ENCODE peak calls at places on chromosomes 11 and 22, in four cellular contexts. U is A549, H is GM12878, O is HepG2. J is an unnamed sample.

GRCh38 chr11:2791139-2791520 is 91.3 kb upstream of the KCNQ1OT1 start:
- DNase-seq in U (no peak), H (no peak), O (no peak), J (no peak)

GRCh38 chr11:84345597-84345996 is 1059.4 kb upstream of the CCDC90B start:
- DNase-seq in U (no peak), H (no peak), O (no peak), J (no peak)

GRCh38 chr11:75849917-75850316 is 34.9 kb downstream of the UVRAG start:
- DNase-seq in U (no peak), H (no peak), O (no peak), J (no peak)

GRCh38 chr11:96311120-96311568 is 31.9 kb downstream of the MAML2 start:
- DNase-seq in U (no peak), H (no peak), O (no peak), J (no peak)

GRCh38 chr11:33531743-33532181 is 168.9 kb downstream of the C11orf91 start:
- DNase-seq in U (no peak), H (no peak), O (no peak), J (no peak)

GRCh38 chr11:81246937-81247336 is 1486.7 kb downstream of the FAM181B start:
- DNase-seq in U (no peak), H (no peak), O (peak), J (no peak)

GRCh38 chr11:127485541-127485940 is 485.0 kb upstream of the KIRREL3 start:
- DNase-seq in U (no peak), H (no peak), O (no peak), J (no peak)

GRCh38 chr11:114060402-114061052 is 1.0 kb downstream of the ZBTB16 start:
- DNase-seq in U (no peak), H (no peak), O (no peak), J (peak)

GRCh38 chr11:7490054-7490453 is 4.7 kb downstream of the OLFML1 start:
- DNase-seq in U (no peak), H (no peak), O (no peak), J (no peak)

GRCh38 chr22:24875862-24876506 is 70.0 kb downstream of the SGSM1 start:
- DNase-seq in U (no peak), H (no peak), O (no peak), J (peak)

GRCh38 chr11:61832758-61833157 is 4.7 kb downstream of the FADS2 start:
- DNase-seq in U (no peak), H (no peak), O (no peak), J (no peak)

GRCh38 chr11:64181506-64182411 is 4.2 kb upstream of the STIP1 start:
- DNase-seq in U (peak), H (no peak), O (peak), J (peak)
- TF ChIP-seq BHLHE40 in U (no peak), H (peak), O (peak), J (no peak)

GRCh38 chr11:119101367-119101758 is 290 bp downstream of the DPAGT1 start:
- DNase-seq in U (no peak), H (no peak), O (peak), J (no peak)
- TF ChIP-seq BHLHE40 in U (no peak), H (no peak), O (no peak), J (no peak)

GRCh38 chr11:1701041-1701807 is 4.2 kb downstream of the KRTAP5-6 start:
- DNase-seq in U (no peak), H (no peak), O (no peak), J (no peak)
- TF ChIP-seq BHLHE40 in U (no peak), H (no peak), O (no peak), J (no peak)

GRCh38 chr11:25052844-25053243 is 556.0 kb downstream of the LUZP2 start:
- DNase-seq in U (no peak), H (no peak), O (no peak), J (no peak)
- TF ChIP-seq BHLHE40 in U (no peak), H (no peak), O (no peak), J (no peak)

GRCh38 chr11:10139081-10139480 is 154.9 kb downstream of the SBF2 start:
- DNase-seq in U (no peak), H (no peak), O (no peak), J (no peak)
- TF ChIP-seq BHLHE40 in U (no peak), H (no peak), O (no peak), J (no peak)

GRCh38 chr22:30695351-30695762 is 683 bp downstream of the OSBP2 start:
- DNase-seq in U (no peak), H (no peak), O (no peak), J (no peak)

GRCh38 chr22:30694171-30694637 is 470 bp upstream of the OSBP2 start:
- DNase-seq in U (peak), H (no peak), O (no peak), J (peak)

GRCh38 chr22:30697975-30698374 is 3.3 kb downstream of the OSBP2 start:
- DNase-seq in U (no peak), H (no peak), O (no peak), J (no peak)

GRCh38 chr22:30695871-30696655 is 1.4 kb downstream of the OSBP2 start:
- DNase-seq in U (no peak), H (no peak), O (no peak), J (no peak)

GRCh38 chr22:30694638-30695350 is at the start of gene OSBP2:
- DNase-seq in U (no peak), H (no peak), O (no peak), J (peak)
- TF ChIP-seq BHLHE40 in U (no peak), H (peak), O (no peak), J (no peak)

DNA sequence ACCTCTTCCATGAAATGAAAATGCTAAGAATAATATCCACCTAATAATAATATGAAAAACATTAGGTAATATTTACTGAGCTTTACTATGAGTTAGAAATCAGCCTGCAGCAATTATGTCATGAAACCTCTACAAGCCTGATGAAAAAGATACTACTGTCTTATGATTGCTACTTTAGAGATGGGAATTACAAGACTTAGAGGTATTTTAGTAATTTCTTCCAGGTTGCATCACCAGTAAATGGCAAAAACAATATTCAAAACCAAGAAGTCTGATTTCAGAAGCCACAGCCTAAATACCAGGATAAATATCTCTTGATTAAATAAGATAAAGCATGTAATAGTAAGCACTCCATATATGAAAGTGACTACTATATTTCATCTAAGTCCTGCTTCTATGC is 13.8 kb downstream of the OR5B21 start:
- DNase-seq in U (no peak), H (no peak), O (no peak), J (no peak)
- TF ChIP-seq BHLHE40 in U (no peak), H (no peak), O (no peak), J (no peak)

GRCh38 chr11:87148749-87149148 is 111.0 kb downstream of the TMEM135 start:
- DNase-seq in U (no peak), H (no peak), O (no peak), J (no peak)

DNA sequence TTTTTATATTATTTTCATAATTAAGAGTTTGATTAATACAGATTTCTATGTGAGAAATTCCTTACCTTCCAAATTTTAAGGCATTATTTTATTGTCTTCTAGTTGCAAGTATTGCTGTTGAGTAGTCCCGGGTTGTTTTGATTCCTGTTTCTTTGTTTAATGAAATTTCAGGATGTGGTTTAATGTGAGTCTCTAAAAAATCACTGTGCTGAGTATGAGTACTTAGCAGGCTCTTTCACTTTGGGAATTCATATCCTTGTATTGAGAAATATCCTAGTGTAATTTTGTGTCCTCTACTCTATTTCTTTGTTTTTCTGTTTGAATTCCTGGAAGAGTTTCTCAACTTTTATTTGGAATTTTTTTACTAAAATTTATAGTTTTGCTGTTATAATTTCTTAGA is 113.2 kb downstream of the TMEM135 start:
- DNase-seq in U (no peak), H (no peak), O (no peak), J (no peak)
- TF ChIP-seq BHLHE40 in U (no peak), H (no peak), O (no peak), J (no peak)

DNA sequence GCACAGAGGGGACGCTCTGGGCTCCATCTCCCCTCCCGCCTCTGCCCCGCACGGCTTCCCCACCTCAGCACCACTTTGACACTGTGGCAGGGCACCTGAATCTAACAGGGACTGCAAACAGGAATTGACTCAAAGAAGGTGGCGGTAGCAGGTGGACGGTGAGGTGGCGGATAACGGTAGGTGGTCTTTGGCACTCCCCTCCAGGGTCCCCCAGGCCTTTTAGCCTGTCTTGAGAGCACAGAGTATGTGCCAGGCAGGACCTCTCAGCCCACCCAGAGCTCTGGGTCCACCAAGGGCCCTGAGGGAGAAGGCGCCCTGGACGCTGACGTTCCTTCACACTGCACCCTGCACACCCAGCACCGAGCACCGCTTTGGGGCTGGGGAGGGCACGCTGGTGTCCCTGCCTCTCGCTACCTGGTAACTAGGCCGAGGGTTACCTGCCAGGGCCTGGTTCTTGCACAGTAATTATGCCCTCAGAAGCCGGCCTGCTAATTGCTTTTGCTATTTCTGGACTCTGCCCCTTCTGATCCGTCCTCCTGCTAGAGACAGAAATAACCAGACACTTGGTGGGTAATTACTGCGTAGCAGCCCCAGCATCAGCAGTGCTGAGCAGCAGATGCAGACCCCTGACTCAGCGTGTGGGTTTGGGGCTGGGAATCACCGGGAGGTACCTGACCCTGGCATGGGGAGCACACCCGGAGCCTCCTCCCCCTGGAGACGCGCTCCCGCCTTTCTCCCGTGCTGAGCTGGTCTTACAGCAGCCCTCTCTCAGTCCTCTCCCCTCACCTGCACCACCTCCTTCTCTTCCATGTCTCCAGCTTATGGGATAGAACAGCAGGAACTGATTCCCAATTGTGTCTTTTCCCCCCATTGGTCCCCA is 103.3 kb upstream of the B3GAT1 start:
- DNase-seq in U (no peak), H (no peak), O (no peak), J (no peak)
- TF ChIP-seq BHLHE40 in U (no peak), H (no peak), O (no peak), J (no peak)

GRCh38 chr22:44292007-44292370 is 20.8 kb downstream of the SHISAL1 start:
- DNase-seq in U (no peak), H (no peak), O (no peak), J (no peak)

GRCh38 chr22:44289429-44290171 is 23.2 kb downstream of the SHISAL1 start:
- DNase-seq in U (no peak), H (no peak), O (no peak), J (no peak)

GRCh38 chr22:44293034-44293433 is 19.7 kb downstream of the SHISAL1 start:
- DNase-seq in U (no peak), H (no peak), O (no peak), J (no peak)

GRCh38 chr22:44292521-44292920 is 20.2 kb downstream of the SHISAL1 start:
- DNase-seq in U (no peak), H (no peak), O (no peak), J (no peak)

DNA sequence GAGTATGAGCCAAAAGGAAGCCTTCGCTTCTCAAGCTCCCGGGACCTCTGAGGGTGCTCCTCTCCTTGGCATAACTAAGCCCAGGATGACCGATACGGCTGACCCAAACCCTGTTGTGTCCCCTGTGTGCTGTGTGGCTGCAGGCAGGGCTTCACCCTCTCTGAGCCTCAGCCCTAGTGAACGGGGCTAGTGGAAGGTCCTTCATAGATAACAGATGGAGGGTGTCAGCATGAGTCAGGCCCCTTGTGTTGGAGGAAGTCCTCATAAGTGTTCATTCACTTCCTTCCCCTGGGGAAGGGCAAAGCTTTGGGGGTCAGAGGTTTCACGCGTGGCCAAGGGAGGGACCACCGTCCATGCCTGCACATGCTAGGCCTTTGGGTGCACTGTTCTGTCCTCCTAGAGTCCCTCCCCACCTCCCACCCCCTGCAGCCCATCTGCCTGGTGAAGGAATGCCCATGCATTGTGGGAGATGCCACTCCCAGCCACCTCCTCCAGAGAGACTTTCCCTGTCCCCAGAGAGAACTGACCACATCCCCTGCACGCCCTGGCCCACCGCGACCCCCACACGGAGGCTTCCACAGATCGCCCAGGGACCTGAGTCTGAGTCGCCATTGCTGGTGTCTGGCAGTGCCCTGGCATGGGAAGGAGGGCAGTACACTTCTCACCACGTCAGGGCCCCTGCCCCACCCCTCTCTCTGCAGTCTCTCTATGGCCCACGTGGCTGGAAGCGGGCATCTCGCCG is 21.3 kb downstream of the SHISAL1 start:
- DNase-seq in U (no peak), H (no peak), O (no peak), J (no peak)
- TF ChIP-seq BHLHE40 in U (no peak), H (no peak), O (no peak), J (no peak)

J was measured in HEK293T.